ENCODE peak calls at places on chromosomes 16 and 17, in six cellular contexts. F is midbrain; Y is Ammon's horn; H is HuH-7; G is amygdala; B is activated CD8-positive, alpha-beta memory T cell treated with anti-CD3 and anti-CD28 coated beads, Interleukin-2, amount 50 U/mL, for 48 hours. C is an unnamed sample.

GRCh38 chr17:78344666-78345065 is 15.2 kb downstream of the SOCS3 start:
- DNase-seq in F (no peak), Y (no peak), H (no peak), G (no peak), B (no peak), C (no peak)

GRCh38 chr17:63358111-63358839 is 87.8 kb downstream of the CYB561 start:
- DNase-seq in F (no peak), Y (no peak), H (no peak), G (no peak), B (no peak), C (no peak)

GRCh38 chr16:12171206-12171605 is 194.7 kb downstream of the SNX29 start:
- DNase-seq in F (no peak), Y (no peak), H (no peak), G (no peak), B (no peak), C (no peak)

GRCh38 chr17:58084317-58084981 is 1.2 kb downstream of the DYNLL2 start:
- DNase-seq in F (peak), Y (no peak), H (peak), G (peak), B (peak), C (no peak)

GRCh38 chr17:44979426-44980273 is 11.5 kb upstream of the C1QL1 start:
- DNase-seq in F (no peak), Y (no peak), H (no peak), G (no peak), B (no peak), C (no peak)

GRCh38 chr16:21723532-21723931 is 59.8 kb downstream of the OTOA start:
- DNase-seq in F (no peak), Y (no peak), H (no peak), G (no peak), B (no peak), C (no peak)

GRCh38 chr16:9092282-9092962 is 978 bp downstream of the HAPSTR1 start:
- DNase-seq in F (peak), Y (peak), H (no peak), G (peak), B (peak), C (peak)

GRCh38 chr16:57999366-57999970 is 1.0 kb downstream of the ZNF319 start:
- DNase-seq in F (no peak), Y (no peak), H (no peak), G (no peak), B (no peak), C (no peak)

GRCh38 chr16:30342751-30343490 is 12.2 kb downstream of the CD2BP2 start:
- DNase-seq in F (no peak), Y (no peak), H (no peak), G (no peak), B (no peak), C (no peak)

GRCh38 chr16:57800213-57801097 is 1.8 kb downstream of the KIFC3 start:
- DNase-seq in F (no peak), Y (no peak), H (no peak), G (no peak), B (no peak), C (no peak)

GRCh38 chr16:74449470-74449869 is 28.2 kb upstream of the CLEC18B start:
- DNase-seq in F (no peak), Y (no peak), H (no peak), G (no peak), B (no peak), C (no peak)

C was measured in globus pallidus.